ENCODE peak calls at places on chromosomes 7 and 10, in eight cellular contexts. A is BJ, U is astrocyte of the cerebellum, J is nephron progenitor cell, M is endodermal cell, C is cardiac muscle cell, W is kidney, Z is GM12864. X is an unnamed sample.

GRCh38 chr7:48279420-48279819 is 108.2 kb downstream of the ABCA13 start:
- DNase-seq in A (no peak), U (no peak), J (no peak), M (no peak), C (no peak), W (no peak), Z (no peak), X (no peak)

GRCh38 chr10:48247680-48248079 is 26.8 kb downstream of the FRMPD2 start:
- DNase-seq in A (peak), U (no peak), J (no peak), M (peak), C (no peak), W (no peak), Z (no peak), X (no peak)

GRCh38 chr10:125061557-125062243 is 98.7 kb downstream of the CTBP2 start:
- DNase-seq in A (no peak), U (no peak), J (no peak), M (no peak), C (no peak), W (peak), Z (peak), X (no peak)

GRCh38 chr7:74199551-74200355 is 10.1 kb upstream of the LAT2 start:
- DNase-seq in A (no peak), U (no peak), J (no peak), M (peak), C (no peak), W (no peak), Z (no peak), X (no peak)

GRCh38 chr7:98691619-98692018 is 74.5 kb downstream of the NPTX2 start:
- DNase-seq in A (no peak), U (no peak), J (no peak), M (no peak), C (no peak), W (no peak), Z (no peak), X (no peak)

GRCh38 chr7:139660317-139661042 is 117.3 kb downstream of the HIPK2 start:
- DNase-seq in A (no peak), U (peak), J (no peak), M (no peak), C (no peak), W (no peak), Z (no peak), X (no peak)

GRCh38 chr7:54811925-54812264 is 52.9 kb upstream of the SEC61G start:
- DNase-seq in A (no peak), U (peak), J (no peak), M (no peak), C (no peak), W (no peak), Z (no peak), X (no peak)

GRCh38 chr10:110002801-110003523 is 4.8 kb upstream of the ADD3 start:
- DNase-seq in A (no peak), U (no peak), J (no peak), M (no peak), C (no peak), W (no peak), Z (no peak), X (no peak)

GRCh38 chr10:34815174-34816066 is at the start of gene PARD3:
- DNase-seq in A (no peak), U (peak), J (peak), M (peak), C (peak), W (peak), Z (no peak), X (no peak)

GRCh38 chr7:99794585-99795502 is 10.9 kb upstream of the CYP3A4 start:
- DNase-seq in A (no peak), U (no peak), J (no peak), M (no peak), C (no peak), W (no peak), Z (no peak), X (no peak)

GRCh38 chr10:78523453-78523852 is 489.8 kb downstream of the RPS24 start:
- DNase-seq in A (no peak), U (no peak), J (no peak), M (peak), C (no peak), W (no peak), Z (no peak), X (no peak)

GRCh38 chr7:124552217-124552616 is 213.4 kb downstream of the GPR37 start:
- DNase-seq in A (no peak), U (no peak), J (no peak), M (no peak), C (no peak), W (no peak), Z (no peak), X (no peak)

GRCh38 chr7:40162516-40162915 is 27.7 kb downstream of the SUGCT start:
- DNase-seq in A (no peak), U (no peak), J (no peak), M (no peak), C (no peak), W (no peak), Z (no peak), X (no peak)

GRCh38 chr10:61172182-61172926 is 228.4 kb upstream of the RHOBTB1 start:
- DNase-seq in A (no peak), U (no peak), J (no peak), M (no peak), C (no peak), W (no peak), Z (no peak), X (no peak)

GRCh38 chr7:48426966-48427555 is 255.8 kb downstream of the ABCA13 start:
- DNase-seq in A (no peak), U (no peak), J (no peak), M (no peak), C (no peak), W (no peak), Z (no peak), X (no peak)

GRCh38 chr10:90745565-90745964 is 112.3 kb downstream of the HTR7 start:
- DNase-seq in A (no peak), U (no peak), J (no peak), M (no peak), C (no peak), W (no peak), Z (no peak), X (no peak)

GRCh38 chr7:9022456-9022855 is 589.0 kb downstream of the NXPH1 start:
- DNase-seq in A (no peak), U (no peak), J (no peak), M (no peak), C (no peak), W (no peak), Z (no peak), X (no peak)

GRCh38 chr7:97025983-97026704 is 1.5 kb upstream of the DLX5 start:
- DNase-seq in A (no peak), U (no peak), J (peak), M (peak), C (peak), W (no peak), Z (no peak), X (no peak)

GRCh38 chr7:142689439-142690168 is 59.7 kb upstream of the PRSS1 start:
- DNase-seq in A (no peak), U (no peak), J (no peak), M (no peak), C (no peak), W (no peak), Z (no peak), X (no peak)

GRCh38 chr7:150560486-150560885 is 6.7 kb upstream of the GIMAP4 start:
- DNase-seq in A (no peak), U (no peak), J (no peak), M (no peak), C (no peak), W (no peak), Z (no peak), X (no peak)

GRCh38 chr10:55370021-55370420 is 569.0 kb upstream of the PCDH15 start:
- DNase-seq in A (peak), U (peak), J (no peak), M (no peak), C (no peak), W (no peak), Z (no peak), X (no peak)

GRCh38 chr10:80413152-80413996 is 5.0 kb downstream of the PRXL2A start:
- DNase-seq in A (peak), U (no peak), J (no peak), M (no peak), C (peak), W (peak), Z (no peak), X (peak)

GRCh38 chr7:138886501-138886917 is 88.5 kb upstream of the ATP6V0A4 start:
- DNase-seq in A (no peak), U (peak), J (no peak), M (no peak), C (peak), W (no peak), Z (peak), X (no peak)

GRCh38 chr7:12687213-12688171 is at the start of gene ARL4A:
- DNase-seq in A (peak), U (peak), J (peak), M (peak), C (peak), W (peak), Z (peak), X (peak)
- TF ChIP-seq CTCF in A (peak), U (peak), J (no peak), M (no peak), C (peak), W (peak), Z (no peak), X (peak)

GRCh38 chr10:126712681-126713080 is 42.2 kb upstream of the C10orf90 start:
- DNase-seq in A (no peak), U (no peak), J (no peak), M (no peak), C (no peak), W (no peak), Z (no peak), X (no peak)
- TF ChIP-seq CTCF in A (no peak), U (no peak), J (no peak), M (no peak), C (no peak), W (no peak), Z (no peak), X (no peak)

DNA sequence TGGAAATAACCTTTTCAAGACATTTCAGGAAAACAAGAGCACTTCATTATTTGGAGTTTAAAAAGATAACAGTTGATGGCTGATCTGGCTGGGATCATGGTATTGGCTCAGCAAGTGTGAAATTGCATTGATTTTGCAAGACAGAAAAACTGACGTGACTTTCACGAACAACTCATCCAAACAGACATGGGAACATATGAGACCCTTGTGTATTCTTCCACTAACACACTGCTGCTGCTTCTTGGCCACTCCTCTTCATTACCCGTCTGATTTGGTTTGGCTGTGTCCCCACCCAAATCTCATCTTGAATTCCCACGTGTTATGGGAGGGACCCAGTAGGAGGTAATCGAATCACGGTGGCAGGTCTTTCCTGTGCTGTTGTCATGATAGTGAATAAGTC is 108.5 kb downstream of the RAB18 start:
- DNase-seq in A (no peak), U (no peak), J (no peak), M (no peak), C (no peak), W (no peak), Z (no peak), X (no peak)
- TF ChIP-seq CTCF in A (no peak), U (no peak), J (no peak), M (no peak), C (no peak), W (no peak), Z (no peak), X (no peak)

DNA sequence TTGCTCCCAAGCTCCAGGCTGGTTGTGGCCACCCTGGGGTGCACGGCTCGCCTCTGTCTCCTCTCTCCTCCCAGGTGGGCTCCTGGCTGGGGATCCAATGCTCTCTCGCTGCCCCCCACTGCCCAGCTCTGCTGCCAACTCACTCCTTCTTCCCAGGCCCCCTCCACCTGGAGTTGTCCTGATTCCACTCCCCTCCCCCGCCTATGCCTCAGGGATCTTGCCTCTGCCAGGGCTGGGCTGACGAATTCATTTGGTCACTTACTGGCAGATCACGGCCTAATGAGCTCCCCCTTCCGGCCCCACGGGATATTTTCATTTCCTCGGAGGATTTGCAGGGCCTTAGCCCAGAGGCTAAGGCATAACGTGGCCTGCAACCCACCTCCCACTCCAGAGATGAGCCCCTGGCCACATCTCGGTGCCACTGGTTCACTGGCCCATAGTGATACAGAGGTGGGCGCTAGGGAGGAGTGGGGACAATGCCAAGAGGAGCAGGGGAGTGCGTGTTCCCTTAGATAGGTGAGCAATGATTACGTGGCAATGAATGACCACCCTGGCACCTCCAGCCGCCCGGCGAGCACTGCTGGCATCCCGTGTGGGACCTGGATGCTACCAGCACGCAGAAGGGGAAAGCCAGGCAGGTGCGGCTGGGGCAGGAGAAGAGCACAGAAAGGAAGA is 344.6 kb upstream of the SHH start:
- DNase-seq in A (no peak), U (peak), J (peak), M (peak), C (no peak), W (peak), Z (no peak), X (no peak)
- TF ChIP-seq CTCF in A (no peak), U (peak), J (peak), M (peak), C (no peak), W (peak), Z (peak), X (no peak)

DNA sequence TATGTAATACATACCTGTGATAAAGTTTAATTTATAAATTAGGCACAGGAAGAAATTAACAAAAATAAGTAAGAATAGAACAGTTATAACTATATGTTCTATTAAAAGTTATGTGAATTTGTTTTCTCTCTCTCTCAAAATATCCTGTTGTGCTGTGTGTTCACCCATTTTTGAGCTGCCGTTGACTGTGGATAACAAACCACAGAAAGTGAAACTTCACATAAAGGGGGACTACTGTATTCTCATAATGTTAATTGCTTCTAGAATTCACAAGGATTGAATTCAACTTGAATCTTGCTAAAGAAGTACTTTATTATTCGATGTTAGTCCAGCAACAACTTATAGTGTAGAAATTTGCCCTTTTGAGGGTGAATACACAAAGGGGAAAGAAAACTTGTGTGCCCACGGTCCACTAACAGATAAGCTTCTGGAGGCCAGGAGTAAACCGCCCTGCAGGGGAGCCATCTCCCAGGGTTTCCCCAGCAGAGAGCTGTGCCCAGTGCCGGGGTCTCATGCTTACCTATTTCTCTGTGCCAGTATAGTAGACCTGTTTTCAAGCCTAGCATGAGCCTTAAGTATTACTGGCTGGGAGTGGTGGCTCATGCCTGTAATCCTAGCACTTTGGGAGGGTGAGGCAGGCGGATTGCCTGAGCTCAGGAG is 87.1 kb downstream of the KAT6B start:
- DNase-seq in A (no peak), U (no peak), J (no peak), M (no peak), C (no peak), W (no peak), Z (no peak), X (no peak)
- TF ChIP-seq CTCF in A (no peak), U (no peak), J (no peak), M (peak), C (no peak), W (no peak), Z (no peak), X (no peak)

DNA sequence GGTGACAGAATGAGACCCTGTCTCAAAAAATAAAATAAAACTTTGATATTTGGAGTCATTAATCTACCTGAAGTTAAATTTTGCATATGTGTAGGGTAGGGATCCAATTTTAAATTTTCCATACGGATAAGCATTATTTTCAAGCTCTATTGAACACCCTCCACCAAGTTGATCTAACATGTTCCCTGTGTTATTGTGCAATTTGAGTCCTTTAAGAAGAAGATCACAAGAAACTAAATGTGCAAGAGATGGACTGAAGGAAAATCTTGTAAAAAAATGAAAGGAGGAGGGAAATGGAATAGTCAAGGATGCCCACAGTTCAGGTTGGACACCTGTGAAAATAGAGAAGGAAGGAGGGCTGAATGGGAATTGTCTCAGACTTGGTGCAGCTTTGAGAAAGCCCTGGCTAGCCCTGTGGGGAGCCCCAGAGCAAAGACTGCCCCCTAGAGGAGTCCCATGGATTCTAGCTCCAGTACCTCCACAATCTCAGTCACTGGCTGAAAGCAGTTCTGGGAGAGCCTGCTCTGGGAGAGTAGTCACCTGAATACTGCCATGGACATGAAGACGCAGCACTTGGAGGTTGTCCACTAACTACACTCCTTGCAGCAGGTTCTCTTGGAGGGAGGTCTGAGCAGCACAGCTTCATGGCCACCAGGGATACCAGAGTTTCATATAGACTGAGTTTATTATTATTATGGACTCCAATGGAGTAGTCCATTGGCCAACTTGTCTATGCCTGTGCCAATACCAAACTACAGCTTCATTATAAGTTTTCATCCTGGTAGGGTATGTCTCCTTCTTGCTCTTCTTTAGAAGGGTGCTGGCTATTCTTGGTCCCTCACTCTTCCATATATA is 5.7 kb upstream of the TIAL1 start:
- DNase-seq in A (no peak), U (no peak), J (peak), M (peak), C (peak), W (no peak), Z (no peak), X (no peak)
- TF ChIP-seq CTCF in A (peak), U (peak), J (peak), M (peak), C (peak), W (peak), Z (peak), X (peak)

X was measured in AG04449.